ENCODE peak calls at places on chromosomes 7 and 10, in four cellular contexts. One of them, this sample, is unnamed.

GRCh38 chr7:28748934-28749584 is 209.1 kb downstream of the TRIL start:
- DNase-seq in BJ: no peak
- DNase-seq in left cardiac atrium: peak
- DNase-seq in AG08395: no peak
- DNase-seq in this sample: no peak

GRCh38 chr7:117269895-117270294 is 53.0 kb downstream of the WNT2 start:
- DNase-seq in BJ: peak
- DNase-seq in left cardiac atrium: no peak
- DNase-seq in AG08395: peak
- DNase-seq in this sample: no peak

GRCh38 chr7:24757799-24758275 is 573 bp upstream of the GSDME start:
- DNase-seq in BJ: peak
- DNase-seq in left cardiac atrium: no peak
- DNase-seq in AG08395: peak
- DNase-seq in this sample: no peak

GRCh38 chr7:101315336-101315735 is 6.3 kb downstream of the IFT22 start:
- DNase-seq in BJ: no peak
- DNase-seq in left cardiac atrium: no peak
- DNase-seq in AG08395: peak
- DNase-seq in this sample: no peak

GRCh38 chr7:90973146-90973545 is 291.1 kb upstream of the FZD1 start:
- DNase-seq in BJ: no peak
- DNase-seq in left cardiac atrium: no peak
- DNase-seq in AG08395: peak
- DNase-seq in this sample: no peak

GRCh38 chr7:2968616-2969397 is 74.9 kb downstream of the CARD11 start:
- DNase-seq in BJ: no peak
- DNase-seq in left cardiac atrium: no peak
- DNase-seq in AG08395: no peak
- DNase-seq in this sample: no peak

GRCh38 chr10:60461688-60462087 is 72.0 kb upstream of the ANK3 start:
- DNase-seq in BJ: no peak
- DNase-seq in left cardiac atrium: no peak
- DNase-seq in AG08395: no peak
- DNase-seq in this sample: no peak

GRCh38 chr7:44891372-44891771 is 6.0 kb upstream of the PURB start:
- DNase-seq in BJ: no peak
- DNase-seq in left cardiac atrium: no peak
- DNase-seq in AG08395: no peak
- DNase-seq in this sample: no peak

GRCh38 chr7:15870337-15870736 is 183.9 kb upstream of the MEOX2 start:
- DNase-seq in BJ: no peak
- DNase-seq in left cardiac atrium: no peak
- DNase-seq in AG08395: no peak
- DNase-seq in this sample: no peak

GRCh38 chr10:49298666-49298989 is 342 bp upstream of the C10orf71 start:
- DNase-seq in BJ: no peak
- DNase-seq in left cardiac atrium: peak
- DNase-seq in AG08395: peak
- DNase-seq in this sample: no peak

GRCh38 chr7:75033064-75033463 is 40.5 kb downstream of the RCC1L start:
- DNase-seq in BJ: no peak
- DNase-seq in left cardiac atrium: no peak
- DNase-seq in AG08395: no peak
- DNase-seq in this sample: no peak

GRCh38 chr10:131242007-131242406 is 69.5 kb downstream of the TCERG1L start:
- DNase-seq in BJ: no peak
- DNase-seq in left cardiac atrium: peak
- DNase-seq in AG08395: no peak
- DNase-seq in this sample: peak

GRCh38 chr7:127337581-127337980 is 54.9 kb downstream of the ZNF800 start:
- DNase-seq in BJ: no peak
- DNase-seq in left cardiac atrium: no peak
- DNase-seq in AG08395: no peak
- DNase-seq in this sample: no peak

GRCh38 chr7:101645951-101646350 is 16.9 kb upstream of the MYL10 start:
- DNase-seq in BJ: no peak
- DNase-seq in left cardiac atrium: no peak
- DNase-seq in AG08395: no peak
- DNase-seq in this sample: no peak

GRCh38 chr7:159141159-159141558 is 3.5 kb downstream of the VIPR2 start:
- DNase-seq in BJ: no peak
- DNase-seq in left cardiac atrium: no peak
- DNase-seq in AG08395: no peak
- DNase-seq in this sample: no peak

GRCh38 chr10:88557659-88558058 is 25.5 kb downstream of the RNLS start:
- DNase-seq in BJ: no peak
- DNase-seq in left cardiac atrium: no peak
- DNase-seq in AG08395: peak
- DNase-seq in this sample: no peak

GRCh38 chr10:22570733-22571430 is 143.5 kb downstream of the PIP4K2A start:
- DNase-seq in BJ: no peak
- DNase-seq in left cardiac atrium: no peak
- DNase-seq in AG08395: no peak
- DNase-seq in this sample: no peak

GRCh38 chr7:36261019-36261754 is 108.1 kb downstream of the EEPD1 start:
- DNase-seq in BJ: no peak
- DNase-seq in left cardiac atrium: no peak
- DNase-seq in AG08395: no peak
- DNase-seq in this sample: no peak

GRCh38 chr7:41832936-41833335 is 130.0 kb upstream of the INHBA start:
- DNase-seq in BJ: no peak
- DNase-seq in left cardiac atrium: no peak
- DNase-seq in AG08395: no peak
- DNase-seq in this sample: no peak

GRCh38 chr7:123771256-123771655 is 22.5 kb upstream of the WASL start:
- DNase-seq in BJ: no peak
- DNase-seq in left cardiac atrium: no peak
- DNase-seq in AG08395: no peak
- DNase-seq in this sample: no peak

GRCh38 chr7:41879113-41879385 is 176.2 kb upstream of the INHBA start:
- DNase-seq in BJ: no peak
- DNase-seq in left cardiac atrium: no peak
- DNase-seq in AG08395: peak
- DNase-seq in this sample: no peak

GRCh38 chr7:101813414-101814019 is 3.9 kb upstream of the CUX1 start:
- DNase-seq in BJ: no peak
- DNase-seq in left cardiac atrium: no peak
- DNase-seq in AG08395: no peak
- DNase-seq in this sample: no peak

GRCh38 chr10:110225756-110226554 is 18.6 kb downstream of the MXI1 start:
- DNase-seq in BJ: peak
- DNase-seq in left cardiac atrium: peak
- DNase-seq in AG08395: peak
- DNase-seq in this sample: peak

GRCh38 chr10:110032801-110033723 is 25.3 kb downstream of the ADD3 start:
- DNase-seq in BJ: no peak
- DNase-seq in left cardiac atrium: no peak
- DNase-seq in AG08395: no peak
- DNase-seq in this sample: no peak

GRCh38 chr7:44220732-44221131 is 20.0 kb downstream of the YKT6 start:
- DNase-seq in BJ: no peak
- DNase-seq in left cardiac atrium: no peak
- DNase-seq in AG08395: no peak
- DNase-seq in this sample: no peak

GRCh38 chr7:32073533-32073932 is 3.3 kb upstream of the PDE1C start:
- DNase-seq in BJ: no peak
- DNase-seq in left cardiac atrium: no peak
- DNase-seq in AG08395: no peak
- DNase-seq in this sample: no peak

GRCh38 chr7:101559586-101559985 is 69.5 kb downstream of the MYL10 start:
- DNase-seq in BJ: no peak
- DNase-seq in left cardiac atrium: no peak
- DNase-seq in AG08395: no peak
- DNase-seq in this sample: no peak

GRCh38 chr7:149558149-149558861 is 60.7 kb upstream of the ZNF746 start:
- DNase-seq in BJ: peak
- DNase-seq in left cardiac atrium: no peak
- DNase-seq in AG08395: peak
- DNase-seq in this sample: no peak

GRCh38 chr10:76274933-76275332 is 843.5 kb downstream of the LRMDA start:
- DNase-seq in BJ: no peak
- DNase-seq in left cardiac atrium: no peak
- DNase-seq in AG08395: no peak
- DNase-seq in this sample: no peak

GRCh38 chr10:451021-451471 is 238.4 kb downstream of the DIP2C start:
- DNase-seq in BJ: no peak
- DNase-seq in left cardiac atrium: no peak
- DNase-seq in AG08395: no peak
- DNase-seq in this sample: no peak

GRCh38 chr7:143130541-143130940 is 1.3 kb upstream of the PIP start:
- DNase-seq in BJ: no peak
- DNase-seq in left cardiac atrium: no peak
- DNase-seq in AG08395: no peak
- DNase-seq in this sample: no peak

GRCh38 chr10:31419394-31420063 is 100.5 kb downstream of the ZEB1 start:
- DNase-seq in BJ: no peak
- DNase-seq in left cardiac atrium: no peak
- DNase-seq in AG08395: peak
- DNase-seq in this sample: no peak

GRCh38 chr10:2681911-2682310 is 385.4 kb upstream of the PFKP start:
- DNase-seq in BJ: no peak
- DNase-seq in left cardiac atrium: no peak
- DNase-seq in AG08395: no peak
- DNase-seq in this sample: no peak

GRCh38 chr7:128378637-128379036 is 17.1 kb upstream of the PRRT4 start:
- DNase-seq in BJ: no peak
- DNase-seq in left cardiac atrium: no peak
- DNase-seq in AG08395: no peak
- DNase-seq in this sample: no peak

GRCh38 chr7:155526225-155526624 is 20.1 kb downstream of the CNPY1 start:
- DNase-seq in BJ: no peak
- DNase-seq in left cardiac atrium: no peak
- DNase-seq in AG08395: no peak
- DNase-seq in this sample: no peak

GRCh38 chr10:7408003-7408493 is 2.8 kb downstream of the SFMBT2 start:
- DNase-seq in BJ: no peak
- DNase-seq in left cardiac atrium: peak
- DNase-seq in AG08395: no peak
- DNase-seq in this sample: no peak

GRCh38 chr7:103989200-103989784 is at the start of gene RELN:
- DNase-seq in BJ: no peak
- DNase-seq in left cardiac atrium: peak
- DNase-seq in AG08395: peak
- DNase-seq in this sample: peak

GRCh38 chr7:47783456-47784240 is 164.6 kb downstream of the PKD1L1 start:
- DNase-seq in BJ: peak
- DNase-seq in left cardiac atrium: peak
- DNase-seq in AG08395: peak
- DNase-seq in this sample: no peak

GRCh38 chr10:24463683-24464426 is 254.9 kb downstream of the KIAA1217 start:
- DNase-seq in BJ: no peak
- DNase-seq in left cardiac atrium: no peak
- DNase-seq in AG08395: peak
- DNase-seq in this sample: peak

This sample was measured in DMS153.